ENCODE peak calls at places on chromosome 17, in nine cellular contexts. One of them, this sample, is unnamed.

GRCh38 chr17:42107597-42108576 is 4.6 kb downstream of the DHX58 start:
- DNase-seq in stimulated activated CD8-positive, alpha-beta memory T cell treated with anti-CD3 and anti-CD28 coated beads, Interleukin-12 subunit alpha, Interleukin-12 subunit beta, amount 100 ng/mL, for 1 hour: peak
- DNase-seq in adrenal gland: no peak
- DNase-seq in body of pancreas: peak
- DNase-seq in NCI-H748 treated with DMSO at 0.1 percent for 48 hours: peak
- DNase-seq in cardiac fibroblast: no peak
- DNase-seq in sigmoid colon: peak
- DNase-seq in activated naive CD8-positive, alpha-beta T cell treated with anti-CD3 and anti-CD28 coated beads, Interleukin-2, amount 50 U/mL, for 24 hours: peak
- DNase-seq in left ventricle myocardium inferior: peak
- DNase-seq in this sample: peak

GRCh38 chr17:69858460-69858859 is 216.6 kb upstream of the KCNJ16 start:
- DNase-seq in stimulated activated CD8-positive, alpha-beta memory T cell treated with anti-CD3 and anti-CD28 coated beads, Interleukin-12 subunit alpha, Interleukin-12 subunit beta, amount 100 ng/mL, for 1 hour: no peak
- DNase-seq in adrenal gland: no peak
- DNase-seq in body of pancreas: no peak
- DNase-seq in NCI-H748 treated with DMSO at 0.1 percent for 48 hours: no peak
- DNase-seq in cardiac fibroblast: no peak
- DNase-seq in sigmoid colon: no peak
- DNase-seq in activated naive CD8-positive, alpha-beta T cell treated with anti-CD3 and anti-CD28 coated beads, Interleukin-2, amount 50 U/mL, for 24 hours: no peak
- DNase-seq in left ventricle myocardium inferior: no peak
- DNase-seq in this sample: no peak

GRCh38 chr17:18028684-18029540 is 10.1 kb downstream of the ATPAF2 start:
- DNase-seq in stimulated activated CD8-positive, alpha-beta memory T cell treated with anti-CD3 and anti-CD28 coated beads, Interleukin-12 subunit alpha, Interleukin-12 subunit beta, amount 100 ng/mL, for 1 hour: no peak
- DNase-seq in adrenal gland: no peak
- DNase-seq in body of pancreas: no peak
- DNase-seq in NCI-H748 treated with DMSO at 0.1 percent for 48 hours: peak
- DNase-seq in cardiac fibroblast: no peak
- DNase-seq in sigmoid colon: no peak
- DNase-seq in activated naive CD8-positive, alpha-beta T cell treated with anti-CD3 and anti-CD28 coated beads, Interleukin-2, amount 50 U/mL, for 24 hours: no peak
- DNase-seq in left ventricle myocardium inferior: no peak
- DNase-seq in this sample: no peak

GRCh38 chr17:44344939-44345496 is at the start of gene GRN:
- DNase-seq in stimulated activated CD8-positive, alpha-beta memory T cell treated with anti-CD3 and anti-CD28 coated beads, Interleukin-12 subunit alpha, Interleukin-12 subunit beta, amount 100 ng/mL, for 1 hour: peak
- DNase-seq in adrenal gland: peak
- DNase-seq in body of pancreas: peak
- DNase-seq in NCI-H748 treated with DMSO at 0.1 percent for 48 hours: peak
- DNase-seq in cardiac fibroblast: peak
- DNase-seq in sigmoid colon: peak
- DNase-seq in activated naive CD8-positive, alpha-beta T cell treated with anti-CD3 and anti-CD28 coated beads, Interleukin-2, amount 50 U/mL, for 24 hours: peak
- DNase-seq in left ventricle myocardium inferior: peak
- DNase-seq in this sample: peak

GRCh38 chr17:67359960-67360817 is 6.2 kb downstream of the PSMD12 start:
- DNase-seq in stimulated activated CD8-positive, alpha-beta memory T cell treated with anti-CD3 and anti-CD28 coated beads, Interleukin-12 subunit alpha, Interleukin-12 subunit beta, amount 100 ng/mL, for 1 hour: peak
- DNase-seq in adrenal gland: no peak
- DNase-seq in body of pancreas: no peak
- DNase-seq in NCI-H748 treated with DMSO at 0.1 percent for 48 hours: no peak
- DNase-seq in cardiac fibroblast: peak
- DNase-seq in sigmoid colon: no peak
- DNase-seq in activated naive CD8-positive, alpha-beta T cell treated with anti-CD3 and anti-CD28 coated beads, Interleukin-2, amount 50 U/mL, for 24 hours: peak
- DNase-seq in left ventricle myocardium inferior: no peak
- DNase-seq in this sample: peak

GRCh38 chr17:80943346-80944145 is 48.1 kb upstream of the CHMP6 start:
- DNase-seq in stimulated activated CD8-positive, alpha-beta memory T cell treated with anti-CD3 and anti-CD28 coated beads, Interleukin-12 subunit alpha, Interleukin-12 subunit beta, amount 100 ng/mL, for 1 hour: no peak
- DNase-seq in adrenal gland: peak
- DNase-seq in body of pancreas: no peak
- DNase-seq in NCI-H748 treated with DMSO at 0.1 percent for 48 hours: no peak
- DNase-seq in cardiac fibroblast: no peak
- DNase-seq in sigmoid colon: peak
- DNase-seq in activated naive CD8-positive, alpha-beta T cell treated with anti-CD3 and anti-CD28 coated beads, Interleukin-2, amount 50 U/mL, for 24 hours: no peak
- DNase-seq in left ventricle myocardium inferior: no peak
- DNase-seq in this sample: no peak

GRCh38 chr17:20944014-20944905 is 98.6 kb downstream of the USP22 start:
- DNase-seq in stimulated activated CD8-positive, alpha-beta memory T cell treated with anti-CD3 and anti-CD28 coated beads, Interleukin-12 subunit alpha, Interleukin-12 subunit beta, amount 100 ng/mL, for 1 hour: no peak
- DNase-seq in adrenal gland: peak
- DNase-seq in body of pancreas: peak
- DNase-seq in NCI-H748 treated with DMSO at 0.1 percent for 48 hours: peak
- DNase-seq in cardiac fibroblast: no peak
- DNase-seq in sigmoid colon: no peak
- DNase-seq in activated naive CD8-positive, alpha-beta T cell treated with anti-CD3 and anti-CD28 coated beads, Interleukin-2, amount 50 U/mL, for 24 hours: peak
- DNase-seq in left ventricle myocardium inferior: no peak
- DNase-seq in this sample: peak

GRCh38 chr17:14579716-14580115 is 278.8 kb downstream of the HS3ST3B1 start:
- DNase-seq in stimulated activated CD8-positive, alpha-beta memory T cell treated with anti-CD3 and anti-CD28 coated beads, Interleukin-12 subunit alpha, Interleukin-12 subunit beta, amount 100 ng/mL, for 1 hour: no peak
- DNase-seq in adrenal gland: no peak
- DNase-seq in body of pancreas: no peak
- DNase-seq in NCI-H748 treated with DMSO at 0.1 percent for 48 hours: no peak
- DNase-seq in cardiac fibroblast: no peak
- DNase-seq in sigmoid colon: no peak
- DNase-seq in activated naive CD8-positive, alpha-beta T cell treated with anti-CD3 and anti-CD28 coated beads, Interleukin-2, amount 50 U/mL, for 24 hours: no peak
- DNase-seq in left ventricle myocardium inferior: no peak
- DNase-seq in this sample: no peak

GRCh38 chr17:33934696-33935095 is 320.4 kb upstream of the CCL2 start:
- DNase-seq in stimulated activated CD8-positive, alpha-beta memory T cell treated with anti-CD3 and anti-CD28 coated beads, Interleukin-12 subunit alpha, Interleukin-12 subunit beta, amount 100 ng/mL, for 1 hour: no peak
- DNase-seq in adrenal gland: no peak
- DNase-seq in body of pancreas: no peak
- DNase-seq in NCI-H748 treated with DMSO at 0.1 percent for 48 hours: no peak
- DNase-seq in cardiac fibroblast: no peak
- DNase-seq in sigmoid colon: no peak
- DNase-seq in activated naive CD8-positive, alpha-beta T cell treated with anti-CD3 and anti-CD28 coated beads, Interleukin-2, amount 50 U/mL, for 24 hours: no peak
- DNase-seq in left ventricle myocardium inferior: no peak
- DNase-seq in this sample: no peak